ENCODE peak calls at places on chromosome 1, in eight cellular contexts. A, N, O, Y, L, T, K and J are unnamed samples.

GRCh38 chr1:211627259-211627658 is 48.2 kb downstream of the NEK2 start:
- DNase-seq in T (no peak), Y (no peak), L (no peak), K (no peak), O (no peak), N (no peak), A (no peak), J (no peak)

GRCh38 chr1:12057382-12057781 is 5.7 kb upstream of the TNFRSF8 start:
- DNase-seq in Y (no peak), K (no peak), L (no peak), N (no peak), O (no peak), A (no peak), T (no peak), J (no peak)

GRCh38 chr1:59232209-59232608 is 64.7 kb upstream of the FGGY start:
- DNase-seq in K (no peak), O (no peak), N (peak; percentile 60), A (no peak), Y (no peak), T (no peak), L (no peak), J (no peak)

GRCh38 chr1:178690496-178690895 is 34.5 kb upstream of the RALGPS2 start:
- DNase-seq in Y (no peak), O (no peak), L (no peak), K (no peak), T (no peak), N (no peak), A (no peak), J (no peak)

GRCh38 chr1:37137018-37137417 is 102.7 kb upstream of the GRIK3 start:
- DNase-seq in L (no peak), O (no peak), A (no peak), Y (no peak), K (no peak), T (no peak), N (no peak), J (no peak)

GRCh38 chr1:87826639-87827345 is 498.1 kb downstream of the LMO4 start:
- DNase-seq in O (no peak), L (peak; percentile 66), K (peak; percentile 39), Y (no peak), T (no peak), N (no peak), A (no peak), J (no peak)

GRCh38 chr1:5810553-5811270 is 181.5 kb downstream of the NPHP4 start:
- DNase-seq in A (no peak), Y (no peak), N (no peak), L (no peak), K (no peak), T (no peak), O (no peak), J (no peak)

GRCh38 chr1:234256359-234256758 is 116.9 kb upstream of the COA6 start:
- DNase-seq in T (no peak), K (peak; percentile 57), A (no peak), Y (no peak), O (no peak), N (no peak), L (no peak), J (no peak)

GRCh38 chr1:36203027-36203553 is 21.2 kb upstream of the THRAP3 start:
- DNase-seq in N (no peak), K (no peak), A (no peak), Y (no peak), O (no peak), T (no peak), L (no peak), J (no peak)

GRCh38 chr1:19028110-19028509 is 71.6 kb upstream of the IFFO2 start:
- DNase-seq in O (no peak), N (peak; percentile 11), L (peak; percentile 34), T (no peak), A (no peak), K (no peak), Y (no peak), J (no peak)

GRCh38 chr1:109792056-109792831 is 28.5 kb upstream of the EPS8L3 start:
- DNase-seq in A (peak; percentile 91), Y (no peak), L (peak; percentile 75), T (peak; percentile 65), K (peak; percentile 94), O (no peak), N (peak; percentile 55), J (peak; percentile 77)

GRCh38 chr1:26852701-26853100 is 10.2 kb upstream of the SFN start:
- DNase-seq in K (no peak), L (no peak), A (no peak), Y (no peak), T (no peak), N (no peak), O (no peak), J (no peak)

GRCh38 chr1:19557609-19558051 is 72.3 kb upstream of the CAPZB start:
- DNase-seq in O (no peak), T (no peak), L (no peak), A (no peak), Y (no peak), N (no peak), K (peak; percentile 78), J (no peak)